ENCODE peak calls at places on chromosome 4, in ten cellular contexts. T, P, N, Z, W, Q, V, U, X and D are unnamed samples.

GRCh38 chr4:106140601-106141000 is 175.4 kb downstream of the TBCK start:
- DNase-seq in P (peak; percentile 15), V (no peak), T (no peak), N (peak; percentile 19), U (no peak), W (no peak), Z (no peak), X (no peak), Q (no peak), D (no peak)

GRCh38 chr4:7325541-7325940 is 109.2 kb downstream of the PSAPL1 start:
- DNase-seq in W (no peak), N (no peak), U (no peak), T (no peak), X (no peak), V (no peak), P (no peak), Q (no peak), Z (no peak), D (no peak)

GRCh38 chr4:102497986-102498385 is 3.2 kb upstream of the NFKB1 start:
- DNase-seq in Q (no peak), T (no peak), Z (no peak), U (no peak), W (no peak), P (no peak), N (no peak), X (no peak), V (no peak), D (no peak)

GRCh38 chr4:129350800-129351199 is 254.8 kb downstream of the C4orf33 start:
- DNase-seq in Z (peak; percentile 64), N (no peak), X (no peak), W (no peak), Q (no peak), P (peak; percentile 30), T (no peak), V (no peak), U (no peak), D (no peak)

GRCh38 chr4:26130173-26130572 is 190.6 kb upstream of the RBPJ start:
- DNase-seq in T (no peak), P (no peak), N (no peak), U (no peak), Q (no peak), W (no peak), Z (no peak), X (no peak), V (no peak), D (no peak)

GRCh38 chr4:127782275-127783025 is at the start of gene HSPA4L:
- DNase-seq in Q (peak; percentile 28), U (no peak), V (no peak), Z (peak; percentile 70), X (no peak), W (peak; percentile 37), P (peak; percentile 9), N (peak; percentile 65), T (peak; percentile 65), D (no peak)

GRCh38 chr4:166538491-166539005 is 665.5 kb downstream of the TLL1 start:
- DNase-seq in N (no peak), W (no peak), V (no peak), U (peak; percentile 42), P (peak; percentile 13), X (no peak), Z (no peak), Q (no peak), T (no peak), D (no peak)

GRCh38 chr4:85370400-85371032 is 104.4 kb upstream of the ARHGAP24 start:
- DNase-seq in U (peak; percentile 71), Z (no peak), P (peak; percentile 65), X (peak; percentile 5), W (peak; percentile 43), V (peak; percentile 27), N (peak; percentile 53), Q (peak; percentile 46), T (no peak), D (no peak)

GRCh38 chr4:139838811-139839210 is 173.2 kb downstream of the MGST2 start:
- DNase-seq in W (no peak), U (no peak), Q (no peak), P (peak; percentile 33), N (no peak), X (no peak), V (no peak), T (no peak), Z (no peak), D (no peak)

GRCh38 chr4:139835006-139835405 is 169.4 kb downstream of the MGST2 start:
- DNase-seq in V (no peak), Q (no peak), W (no peak), P (no peak), X (no peak), U (no peak), N (no peak), T (no peak), Z (no peak), D (no peak)

GRCh38 chr4:139828966-139829662 is 163.5 kb downstream of the MGST2 start:
- DNase-seq in N (no peak), P (no peak), Z (peak; percentile 39), Q (no peak), U (no peak), X (no peak), V (no peak), T (no peak), W (no peak), D (no peak)

GRCh38 chr4:139834210-139834609 is 168.6 kb downstream of the MGST2 start:
- DNase-seq in P (no peak), W (no peak), V (no peak), N (no peak), X (no peak), Q (no peak), U (peak; percentile 63), T (no peak), Z (no peak), D (no peak)

GRCh38 chr4:139833131-139833930 is 167.7 kb downstream of the MGST2 start:
- DNase-seq in Q (no peak), P (no peak), U (no peak), V (no peak), T (no peak), W (no peak), X (no peak), Z (no peak), N (no peak), D (no peak)
- TF ChIP-seq CTCF in Q (no peak), P (no peak), U (peak; percentile 32), V (no peak), T (no peak), W (no peak), X (no peak), Z (no peak), N (no peak), D (no peak)

DNA sequence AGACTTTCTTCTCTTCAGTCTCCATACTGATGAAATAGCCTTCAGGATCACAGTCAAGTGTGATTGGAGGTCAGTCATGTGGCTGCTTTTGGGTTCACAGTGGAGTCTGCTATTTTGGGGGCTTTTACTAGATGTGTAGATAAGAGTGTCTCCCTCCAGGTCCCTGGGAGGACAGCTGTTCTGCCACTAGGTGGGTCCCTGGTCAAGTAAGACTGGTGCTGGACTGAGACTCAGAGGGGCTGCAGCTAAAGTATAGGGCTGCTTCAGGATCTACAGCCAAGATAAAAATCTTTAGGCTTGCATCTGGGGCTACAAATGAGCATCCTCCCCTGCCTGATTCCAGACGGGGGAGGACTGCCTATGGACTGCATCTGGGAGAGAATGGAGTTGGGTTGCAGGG is 200.7 kb upstream of the ANKRD50 start:
- DNase-seq in P (no peak), Q (no peak), X (no peak), W (no peak), U (no peak), N (no peak), Z (no peak), T (no peak), V (no peak), D (no peak)
- TF ChIP-seq CTCF in P (peak; percentile 17), Q (no peak), X (no peak), W (no peak), U (peak; percentile 34), N (no peak), Z (no peak), T (no peak), V (no peak), D (no peak)

GRCh38 chr4:1274871-1275270 is 14.8 kb upstream of the MAEA start:
- DNase-seq in P (no peak), U (no peak), N (no peak), V (no peak), X (no peak), T (no peak), Z (no peak), W (no peak), Q (no peak), D (no peak)

GRCh38 chr4:1276984-1277383 is 12.7 kb upstream of the MAEA start:
- DNase-seq in P (no peak), W (no peak), U (no peak), T (no peak), X (no peak), N (no peak), Z (no peak), V (no peak), Q (no peak), D (no peak)

GRCh38 chr4:1278336-1278670 is 11.4 kb upstream of the MAEA start:
- DNase-seq in Z (no peak), T (peak; percentile 38), P (no peak), V (no peak), N (no peak), U (no peak), X (no peak), W (no peak), Q (no peak), D (no peak)

GRCh38 chr4:1279253-1279652 is 10.4 kb upstream of the MAEA start:
- DNase-seq in T (no peak), W (no peak), U (no peak), X (no peak), V (no peak), P (no peak), Q (no peak), N (no peak), Z (no peak), D (no peak)

DNA sequence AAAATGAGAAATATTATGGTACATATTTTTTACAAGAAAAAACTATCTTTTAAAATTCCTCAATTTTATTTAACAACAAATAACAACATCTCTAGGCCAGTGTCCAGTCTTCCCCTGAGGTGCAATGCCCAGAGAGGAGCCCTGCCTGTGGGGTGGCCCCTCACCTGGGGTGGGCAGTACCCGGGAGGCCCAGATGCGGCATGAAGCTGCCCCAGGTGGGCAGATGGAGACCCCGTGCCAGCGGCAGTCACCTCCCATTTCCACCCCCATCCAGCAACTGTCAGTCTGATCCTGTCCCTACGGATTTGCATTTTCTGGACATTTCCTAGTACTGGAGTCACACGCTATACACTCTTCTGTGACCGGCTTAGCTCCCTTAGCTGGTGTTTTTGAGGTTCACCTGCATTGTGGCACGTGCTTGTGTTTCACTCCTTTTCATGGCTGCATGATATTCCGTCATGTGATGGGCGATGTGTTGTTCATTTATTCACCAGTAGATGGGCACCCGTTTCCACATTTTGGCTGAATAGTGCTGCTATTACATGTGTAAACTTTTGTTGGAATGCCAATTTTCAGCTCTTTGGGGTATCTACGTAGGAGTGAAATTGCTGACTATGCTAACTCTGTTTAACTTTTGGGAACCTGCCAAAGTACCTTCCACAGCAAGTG is 11.9 kb upstream of the MAEA start:
- DNase-seq in T (no peak), Q (no peak), U (no peak), V (no peak), X (no peak), W (no peak), P (no peak), Z (no peak), N (no peak), D (no peak)
- TF ChIP-seq CTCF in T (no peak), Q (peak; percentile 28), U (peak; percentile 31), V (peak; percentile 24), X (no peak), W (no peak), P (peak; percentile 22), Z (no peak), N (no peak), D (no peak)

DNA sequence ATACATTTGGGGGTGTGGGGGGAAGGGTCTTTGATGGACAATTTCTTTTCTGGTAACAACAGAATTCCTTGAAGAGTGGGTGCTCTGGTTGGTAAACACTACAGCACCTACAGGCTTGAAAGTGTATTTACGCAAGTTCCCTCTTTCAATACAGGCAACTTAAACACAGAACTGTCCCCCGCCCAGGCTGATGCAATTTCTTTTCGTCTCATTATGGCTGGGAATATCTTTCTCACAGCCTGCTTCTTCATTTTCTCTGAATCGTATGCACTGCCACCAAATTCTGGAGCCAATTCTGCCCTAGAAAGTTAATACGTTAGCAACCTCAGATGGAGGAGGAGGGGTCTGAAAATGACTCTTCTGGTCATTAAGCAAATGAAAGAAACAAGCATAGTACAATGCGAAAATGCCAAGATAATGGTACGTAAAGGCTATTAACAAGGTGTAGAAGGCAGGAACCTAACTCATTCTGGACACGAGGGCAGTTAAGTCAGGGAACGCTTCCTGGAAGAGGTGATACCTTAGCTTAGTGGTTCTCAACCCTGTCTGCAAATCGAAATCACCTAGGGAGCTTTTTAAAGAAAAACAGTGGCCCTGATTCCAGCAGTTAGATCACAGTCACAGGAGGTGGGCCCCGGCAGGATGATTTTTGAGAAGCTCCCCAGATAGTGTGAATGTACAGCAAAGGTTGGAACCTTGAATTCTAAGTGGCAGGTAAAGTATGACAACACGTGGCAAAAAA is 1.0 kb downstream of the AGA start:
- DNase-seq in P (peak; percentile 28), Q (no peak), W (no peak), X (no peak), N (peak; percentile 67), T (peak; percentile 17), U (peak; percentile 61), V (no peak), Z (peak; percentile 59), D (no peak)
- TF ChIP-seq CTCF in P (peak; percentile 16), Q (no peak), W (no peak), X (no peak), N (peak; percentile 25), T (no peak), U (peak; percentile 49), V (peak; percentile 39), Z (no peak), D (no peak)